ENCODE peak calls at places on chromosomes 12 and 14, in seven cellular contexts. U is stimulated activated CD4-positive, alpha-beta T cell treated with anti-CD3 and anti-CD28 coated beads, Interleukin-12 subunit alpha, Interleukin-12 subunit beta, amount 100 ng/mL, for 4 hours; G is osteocyte; A is HEK293T; H is A549; X is NCI-H1694 treated with DMSO at 0.1 percent for 48 hours; Q is T1000. F is an unnamed sample.

GRCh38 chr12:67720383-67720856 is 71.9 kb downstream of the DYRK2 start:
- DNase-seq in U (no peak), G (no peak), A (peak), H (peak), X (no peak), Q (peak), F (no peak)

GRCh38 chr12:104044158-104044557 is 5.8 kb downstream of the GLT8D2 start:
- DNase-seq in U (no peak), G (no peak), A (no peak), H (no peak), X (no peak), Q (no peak), F (no peak)

GRCh38 chr12:12190087-12190809 is 76.6 kb downstream of the LRP6 start:
- DNase-seq in U (no peak), G (no peak), A (no peak), H (no peak), X (no peak), Q (no peak), F (no peak)

GRCh38 chr14:71688576-71688975 is 243.7 kb upstream of the RGS6 start:
- DNase-seq in U (no peak), G (no peak), A (no peak), H (no peak), X (no peak), Q (no peak), F (no peak)

GRCh38 chr12:54372113-54372806 is 8.0 kb upstream of the GPR84 start:
- DNase-seq in U (no peak), G (no peak), A (no peak), H (no peak), X (peak), Q (no peak), F (no peak)

GRCh38 chr12:25249951-25250738 is 584 bp downstream of the KRAS start:
- DNase-seq in U (peak), G (no peak), A (peak), H (peak), X (no peak), Q (no peak), F (peak)

GRCh38 chr14:51648296-51648695 is 3.4 kb upstream of the FRMD6 start:
- DNase-seq in U (no peak), G (no peak), A (no peak), H (no peak), X (no peak), Q (no peak), F (no peak)

GRCh38 chr12:39935275-39935674 is 170.6 kb downstream of the SLC2A13 start:
- DNase-seq in U (no peak), G (no peak), A (no peak), H (no peak), X (no peak), Q (no peak), F (no peak)

GRCh38 chr12:26658991-26659390 is 174.0 kb downstream of the ITPR2 start:
- DNase-seq in U (no peak), G (no peak), A (no peak), H (no peak), X (no peak), Q (no peak), F (no peak)

GRCh38 chr14:32190713-32191112 is 11.1 kb upstream of the RNU6-7 start:
- DNase-seq in U (no peak), G (no peak), A (no peak), H (peak), X (no peak), Q (no peak), F (no peak)

GRCh38 chr14:104437703-104438102 is 141.9 kb upstream of the C14orf180 start:
- DNase-seq in U (no peak), G (peak), A (no peak), H (no peak), X (no peak), Q (no peak), F (no peak)

GRCh38 chr14:100155881-100156645 is 3.4 kb downstream of the DEGS2 start:
- DNase-seq in U (no peak), G (no peak), A (no peak), H (peak), X (no peak), Q (no peak), F (peak)

GRCh38 chr12:32051511-32052299 is 54.9 kb upstream of the BICD1 start:
- DNase-seq in U (no peak), G (no peak), A (no peak), H (peak), X (no peak), Q (peak), F (no peak)

GRCh38 chr12:26361964-26362363 is 166.6 kb downstream of the SSPN start:
- DNase-seq in U (no peak), G (no peak), A (no peak), H (no peak), X (no peak), Q (no peak), F (no peak)